ENCODE peak calls at places on chromosomes 16 and 17, in nine cellular contexts. Y is left ventricle myocardium inferior, H is heart left ventricle, O is tibial nerve, A is K562, V is uterus, L is pancreas, I is tibial artery, C is mammary epithelial cell. G is an unnamed sample. For H3K36me3, the result is how much of the 10 kb centered on the place peaks cover.

GRCh38 chr16:57300387-57301125 is 16.1 kb upstream of the PLLP start:
- DNase-seq in C (peak), I (peak), L (peak), V (peak), Y (peak), A (peak), H (peak), O (peak), G (peak)

GRCh38 chr17:34667656-34668055 is 88.3 kb downstream of the TMEM132E start:
- DNase-seq in A (no peak), C (no peak), Y (no peak), V (no peak), H (no peak), L (peak), I (peak), O (no peak), G (no peak)

GRCh38 chr17:74515941-74516340 is 15.3 kb downstream of the CD300LB start:
- DNase-seq in Y (no peak), A (no peak), C (no peak), O (no peak), L (no peak), H (no peak), V (no peak), I (no peak), G (no peak)

GRCh38 chr16:74724820-74725549 is 24.3 kb upstream of the MLKL start:
- DNase-seq in I (no peak), C (peak), Y (no peak), L (no peak), H (no peak), V (no peak), A (no peak), O (no peak), G (peak)

GRCh38 chr16:77897038-77897437 is 108.7 kb downstream of the VAT1L start:
- DNase-seq in H (no peak), O (no peak), A (no peak), I (no peak), V (no peak), Y (no peak), L (no peak), C (no peak), G (no peak)

GRCh38 chr17:75875940-75876189 is 2.5 kb downstream of the TRIM47 start:
- DNase-seq in H (no peak), A (no peak), I (peak), V (no peak), L (no peak), Y (no peak), O (no peak), C (no peak), G (no peak)

GRCh38 chr16:11190585-11191565 is 65.1 kb downstream of the SOCS1 start:
- DNase-seq in A (no peak), I (no peak), Y (no peak), V (no peak), H (no peak), L (no peak), O (no peak), C (peak), G (no peak)

GRCh38 chr16:27618611-27619380 is 68.9 kb downstream of the KATNIP start:
- DNase-seq in V (no peak), O (no peak), H (no peak), C (no peak), Y (no peak), L (no peak), A (no peak), I (no peak), G (no peak)

GRCh38 chr17:37478187-37478586 is 11.5 kb upstream of the DUSP14 start:
- DNase-seq in L (no peak), A (no peak), I (peak), H (no peak), C (peak), O (peak), V (no peak), Y (peak), G (no peak)

GRCh38 chr16:86994651-86995171 is 322.5 kb downstream of the C16orf95 start:
- DNase-seq in C (peak), H (no peak), Y (peak), O (no peak), L (no peak), V (no peak), I (peak), A (peak), G (peak)

GRCh38 chr17:82917656-82918345 is 78.0 kb upstream of the ZNF750 start:
- DNase-seq in I (no peak), O (no peak), V (no peak), L (no peak), H (no peak), Y (no peak), A (peak), C (no peak), G (no peak)

GRCh38 chr17:62653002-62653830 is 25.7 kb downstream of the MRC2 start:
- DNase-seq in A (peak), Y (peak), V (peak), L (peak), I (peak), H (peak), C (no peak), O (no peak), G (no peak)

GRCh38 chr17:6596076-6596475 is 39.7 kb upstream of the PITPNM3 start:
- DNase-seq in L (no peak), O (no peak), Y (no peak), A (no peak), I (no peak), H (no peak), C (no peak), V (no peak), G (no peak)

GRCh38 chr16:75555213-75555706 is 792 bp downstream of the TMEM231 start:
- DNase-seq in A (peak), Y (peak), O (peak), L (peak), C (peak), V (peak), H (peak), I (peak), G (peak)

GRCh38 chr16:66894948-66895696 is 14.8 kb downstream of the PDP2 start:
- DNase-seq in Y (peak), L (no peak), H (no peak), A (peak), V (peak), O (peak), C (peak), I (peak), G (no peak)

GRCh38 chr16:88628512-88628974 is 9.8 kb upstream of the IL17C start:
- DNase-seq in V (no peak), H (peak), C (no peak), A (peak), I (no peak), O (no peak), L (no peak), Y (peak), G (no peak)

GRCh38 chr17:181213-182163 is at the start of gene DOC2B:
- DNase-seq in Y (peak), A (no peak), I (no peak), L (peak), O (no peak), V (no peak), H (peak), C (peak), G (no peak)

GRCh38 chr17:75313941-75314550 is 24.8 kb upstream of the SLC25A19 start:
- DNase-seq in O (no peak), V (no peak), Y (no peak), C (no peak), L (no peak), A (no peak), H (no peak), I (no peak), G (no peak)

GRCh38 chr17:74850310-74850709 is 9.4 kb downstream of the GRIN2C start:
- DNase-seq in A (no peak), C (no peak), L (no peak), Y (no peak), V (no peak), I (no peak), O (no peak), H (no peak), G (no peak)

GRCh38 chr17:80869476-80869875 is 122.2 kb upstream of the CHMP6 start:
- DNase-seq in I (no peak), Y (no peak), A (no peak), L (peak), H (no peak), V (no peak), O (no peak), C (no peak), G (no peak)

GRCh38 chr17:52027620-52028019 is 130.9 kb downstream of the CA10 start:
- DNase-seq in O (no peak), C (peak), A (no peak), H (no peak), Y (no peak), L (no peak), I (no peak), V (no peak), G (peak)

GRCh38 chr17:19730829-19731228 is 14.4 kb upstream of the SLC47A2 start:
- DNase-seq in L (no peak), Y (no peak), I (no peak), H (no peak), A (no peak), C (no peak), V (no peak), O (no peak), G (no peak)

GRCh38 chr16:64589836-64590235 is 532.0 kb downstream of the CDH11 start:
- DNase-seq in H (no peak), L (no peak), Y (no peak), A (no peak), O (no peak), V (no peak), C (no peak), I (no peak), G (no peak)

GRCh38 chr16:50259334-50260205 is 6.8 kb upstream of the ADCY7 start:
- DNase-seq in Y (peak), H (peak), L (peak), V (peak), C (no peak), A (no peak), O (peak), I (peak), G (no peak)

GRCh38 chr17:17710728-17711541 is 29.7 kb downstream of the RAI1 start:
- DNase-seq in A (no peak), I (peak), V (peak), L (peak), Y (no peak), C (peak), H (no peak), O (no peak), G (peak)

GRCh38 chr16:19766988-19767387 is 48.9 kb downstream of the IQCK start:
- DNase-seq in L (no peak), C (no peak), Y (no peak), A (no peak), V (no peak), I (no peak), O (no peak), H (no peak), G (no peak)

DNA sequence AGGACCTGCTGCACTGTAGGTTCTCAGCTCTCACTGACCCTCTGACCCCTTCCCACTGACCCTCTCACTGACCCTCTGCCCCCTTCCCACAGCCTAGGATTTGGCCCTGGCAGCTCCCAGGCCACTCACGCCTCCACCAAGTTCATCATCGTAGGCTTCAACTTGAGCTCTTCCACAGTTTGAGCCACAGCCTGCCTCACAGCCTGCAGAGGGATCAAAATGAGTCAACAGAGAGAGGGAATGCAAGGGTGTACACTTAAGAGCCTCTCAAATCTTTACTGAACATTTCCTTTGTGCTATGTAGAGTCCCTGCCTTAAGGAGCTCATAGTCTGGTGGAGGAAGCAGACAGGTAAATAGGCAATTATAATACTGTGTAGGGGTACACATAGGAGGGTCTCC is 12.1 kb downstream of the HEATR9 start:
- DNase-seq in H (no peak), I (no peak), C (no peak), V (no peak), A (no peak), O (no peak), Y (no peak), L (no peak), G (no peak)
- TF ChIP-seq CTCF in H (no peak), I (no peak), C (no peak), V (no peak), A (no peak), O (no peak), Y (no peak), L (no peak), G (no peak)

GRCh38 chr16:85784813-85785212 is 14.5 kb downstream of the EMC8 start:
- DNase-seq in A (no peak), Y (no peak), L (no peak), I (no peak), V (no peak), O (no peak), C (no peak), H (no peak), G (no peak)

GRCh38 chr16:85781156-85781555 is 18.2 kb downstream of the EMC8 start:
- DNase-seq in I (no peak), V (no peak), L (no peak), C (no peak), O (no peak), H (no peak), A (no peak), Y (no peak), G (no peak)

GRCh38 chr16:85782476-85782875 is 16.9 kb downstream of the EMC8 start:
- DNase-seq in A (no peak), H (no peak), L (no peak), C (no peak), V (no peak), O (no peak), I (no peak), Y (no peak), G (no peak)

GRCh38 chr16:85781685-85782370 is 17.5 kb downstream of the EMC8 start:
- DNase-seq in Y (peak), V (peak), H (no peak), C (no peak), O (no peak), L (peak), A (no peak), I (peak), G (no peak)

GRCh38 chr16:85783441-85783840 is 15.9 kb downstream of the EMC8 start:
- DNase-seq in C (no peak), O (no peak), V (no peak), A (no peak), I (no peak), Y (no peak), H (no peak), L (peak), G (no peak)
- H3K36me3 ChIP-seq in C (under half), O (under half), V (under half), A (half or more), I (half or more), Y (half or more), H (half or more), L (under half), G (under half)

DNA sequence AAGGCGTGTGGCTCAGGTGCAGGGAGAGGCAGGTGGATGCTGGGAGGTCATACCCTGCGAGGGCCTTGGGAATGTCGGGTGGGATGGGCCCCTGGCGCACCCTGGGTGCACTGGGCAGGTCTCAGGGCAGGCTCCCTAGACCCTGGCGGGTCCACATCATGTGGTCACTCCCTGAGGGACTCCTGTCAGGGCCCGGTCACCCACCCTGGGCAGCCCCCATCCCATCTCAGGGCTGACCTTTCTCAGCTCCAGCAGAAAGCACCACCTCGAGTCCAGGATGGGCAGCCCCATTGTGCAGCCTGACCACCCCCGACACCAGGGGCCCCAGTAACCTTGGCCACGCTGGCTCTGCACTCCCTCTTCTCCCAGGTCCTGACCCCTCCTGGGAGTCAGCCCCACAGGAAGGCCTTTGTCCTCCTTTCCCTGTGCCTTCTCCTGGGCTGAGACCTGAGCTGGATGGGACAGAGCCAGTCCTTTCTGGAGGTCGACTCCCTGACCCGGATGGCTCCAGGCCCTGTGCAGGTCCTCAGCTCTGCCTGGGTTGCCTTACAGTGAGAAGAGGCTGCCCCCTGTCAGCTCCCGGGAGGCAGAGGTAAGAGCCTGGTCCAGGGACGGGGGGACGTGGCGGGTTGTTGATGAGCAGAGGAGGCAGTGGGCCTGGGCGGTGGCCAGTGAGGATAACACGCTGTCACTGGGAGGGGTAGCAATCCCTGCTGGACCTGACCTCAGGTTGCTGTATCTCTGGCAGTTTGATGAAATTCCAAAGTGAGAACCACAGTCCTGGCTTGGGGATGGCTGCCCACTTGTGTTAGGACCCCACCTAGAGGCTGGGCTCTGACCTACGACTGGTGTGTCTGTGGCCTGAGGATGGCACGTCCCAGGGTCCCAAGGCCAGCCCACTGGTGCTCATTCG is 77.9 kb downstream of the GOSR1 start:
- DNase-seq in O (no peak), Y (no peak), I (peak), C (no peak), L (no peak), A (peak), V (no peak), H (no peak), G (no peak)
- TF ChIP-seq CTCF in O (no peak), Y (peak), I (no peak), C (peak), L (no peak), A (peak), V (no peak), H (peak), G (peak)

DNA sequence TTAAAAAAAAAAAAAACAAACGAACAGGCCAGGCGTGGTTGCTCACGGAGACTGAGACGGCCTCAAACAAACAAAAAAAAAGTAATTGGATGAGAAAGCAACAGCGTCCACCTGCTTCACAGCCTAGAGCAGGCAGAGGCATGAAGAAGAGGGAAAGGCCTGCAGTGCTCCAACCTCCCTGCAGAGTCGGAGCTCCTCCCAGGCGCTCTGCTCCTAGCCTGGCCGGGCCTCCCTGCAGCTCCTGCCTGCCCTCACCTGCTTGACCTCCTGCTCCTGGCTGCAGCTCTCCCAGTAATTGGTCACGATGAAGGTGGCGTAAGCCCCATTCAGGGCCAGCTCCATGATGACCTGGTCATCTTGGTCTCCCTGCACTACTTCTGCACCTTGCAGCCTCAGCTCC is 5.5 kb downstream of the NMRAL1 start:
- DNase-seq in L (no peak), I (no peak), Y (no peak), H (no peak), A (no peak), V (no peak), O (no peak), C (no peak), G (no peak)
- H3K36me3 ChIP-seq in L (under half), I (half or more), Y (under half), H (under half), A (half or more), V (under half), O (under half), C (under half), G (under half)

GRCh38 chr16:1942810-1943726 is at the start of gene MSRB1:
- DNase-seq in A (peak), I (peak), Y (peak), L (peak), H (peak), V (peak), O (peak), C (peak), G (peak)
- TF ChIP-seq CTCF in A (no peak), I (no peak), Y (no peak), L (no peak), H (no peak), V (peak), O (no peak), C (no peak), G (no peak)

GRCh38 chr17:79743614-79744013 is 12.9 kb downstream of the ENPP7 start:
- DNase-seq in L (no peak), A (no peak), O (no peak), H (no peak), I (no peak), Y (no peak), V (no peak), C (no peak), G (no peak)

GRCh38 chr17:79741401-79741750 is 10.6 kb downstream of the ENPP7 start:
- DNase-seq in Y (no peak), L (no peak), I (no peak), H (peak), C (no peak), A (no peak), V (no peak), O (no peak), G (no peak)

GRCh38 chr17:79742951-79743476 is 12.3 kb downstream of the ENPP7 start:
- DNase-seq in L (no peak), H (no peak), O (no peak), V (no peak), C (no peak), A (no peak), I (no peak), Y (no peak), G (no peak)

GRCh38 chr17:79741751-79742588 is 11.2 kb downstream of the ENPP7 start:
- DNase-seq in L (peak), H (peak), Y (peak), A (peak), C (no peak), I (peak), V (peak), O (peak), G (no peak)

DNA sequence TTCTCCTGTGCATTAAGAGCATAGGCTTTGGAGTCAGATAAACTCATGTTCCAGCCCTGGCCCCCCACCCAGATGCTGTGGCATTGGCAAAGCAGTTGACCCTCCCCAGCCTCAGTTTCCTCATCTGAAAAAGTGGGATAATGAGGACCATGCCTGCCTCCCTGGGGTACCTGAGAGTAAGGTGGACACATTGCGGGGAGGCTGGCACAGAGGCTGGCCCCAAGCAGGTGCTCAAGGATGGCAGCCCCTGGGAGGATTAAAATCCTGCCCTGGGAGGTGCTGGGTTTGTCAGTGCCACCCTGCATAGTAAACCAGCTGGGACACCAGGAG is 11.8 kb downstream of the ENPP7 start:
- DNase-seq in H (no peak), O (no peak), Y (no peak), L (no peak), A (no peak), V (no peak), I (no peak), C (no peak), G (no peak)
- H3K36me3 ChIP-seq in H (under half), O (under half), Y (under half), L (under half), A (under half), V (under half), I (under half), C (under half), G (under half)